ENCODE peak calls at places on chromosome 13, in four cellular contexts. F, K, E and L are unnamed samples.
A peak's percentile ranks its signal among the peaks of the same experiment; 100 is the strongest.

GRCh38 chr13:97567510-97568243 is 133.7 kb downstream of the RAP2A start:
- DNase-seq in K (peak; percentile 68), F (peak; percentile 67), E (peak; percentile 54), L (no peak)

GRCh38 chr13:96052655-96053002 is 572 bp downstream of the UGGT2 start:
- DNase-seq in F (no peak), K (peak; percentile 60), E (no peak), L (peak; percentile 9)

GRCh38 chr13:102197193-102197592 is 204.7 kb downstream of the FGF14 start:
- DNase-seq in E (no peak), F (no peak), K (peak; percentile 6), L (no peak)

GRCh38 chr13:46964789-46965527 is 68.1 kb upstream of the HTR2A start:
- DNase-seq in K (no peak), F (no peak), E (no peak), L (no peak)

GRCh38 chr13:74930402-74931165 is 551.4 kb downstream of the TBC1D4 start:
- DNase-seq in K (no peak), E (no peak), F (no peak), L (peak; percentile 29)

GRCh38 chr13:60275208-60275607 is 111.5 kb upstream of the DIAPH3 start:
- DNase-seq in F (no peak), K (no peak), E (no peak), L (no peak)

GRCh38 chr13:74708629-74709028 is 574.4 kb upstream of the KLF12 start:
- DNase-seq in F (no peak), K (no peak), E (no peak), L (no peak)

GRCh38 chr13:34357435-34358232 is 539.7 kb downstream of the RFC3 start:
- DNase-seq in K (peak; percentile 5), F (no peak), E (no peak), L (peak; percentile 42)

GRCh38 chr13:72726721-72727416 is 560 bp downstream of the MZT1 start:
- DNase-seq in E (peak; percentile 45), K (peak; percentile 60), F (peak; percentile 66), L (no peak)

GRCh38 chr13:32475403-32475802 is 47.5 kb upstream of the N4BP2L1 start:
- DNase-seq in E (no peak), F (no peak), K (no peak), L (no peak)

GRCh38 chr13:98563071-98563470 is 13.8 kb downstream of the STK24 start:
- DNase-seq in F (no peak), K (peak; percentile 68), E (no peak), L (no peak)

GRCh38 chr13:42259515-42259914 is 12.4 kb upstream of the AKAP11 start:
- DNase-seq in F (no peak), E (no peak), K (no peak), L (no peak)

GRCh38 chr13:86725105-86725504 is 925.9 kb upstream of the SLITRK6 start:
- DNase-seq in F (no peak), K (no peak), E (no peak), L (no peak)

DNA sequence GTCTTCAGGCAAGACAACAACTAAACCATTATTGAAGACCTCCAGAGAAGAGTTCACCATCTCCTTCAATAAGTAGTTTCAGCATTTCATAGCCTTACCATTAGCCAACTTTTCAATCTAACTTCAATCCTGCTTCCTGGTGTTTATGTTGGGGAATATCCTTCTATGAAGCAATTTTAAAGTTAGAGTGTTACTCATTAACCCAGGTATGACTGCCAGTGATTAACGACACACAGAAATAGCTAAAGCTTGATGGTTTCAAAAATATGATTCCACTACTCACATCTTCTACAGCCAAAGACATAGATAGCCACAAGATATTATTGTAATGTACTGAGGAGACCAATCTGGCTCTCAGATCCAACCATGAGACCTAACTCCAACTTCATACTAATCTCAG is 403.2 kb downstream of the EFNB2 start:
- DNase-seq in K (no peak), E (no peak), F (no peak), L (no peak)
- H3K4me3 ChIP-seq in K (no peak overlapping the region), E (no peak overlapping the region), F (no peak overlapping the region), L (no peak overlapping the region)

DNA sequence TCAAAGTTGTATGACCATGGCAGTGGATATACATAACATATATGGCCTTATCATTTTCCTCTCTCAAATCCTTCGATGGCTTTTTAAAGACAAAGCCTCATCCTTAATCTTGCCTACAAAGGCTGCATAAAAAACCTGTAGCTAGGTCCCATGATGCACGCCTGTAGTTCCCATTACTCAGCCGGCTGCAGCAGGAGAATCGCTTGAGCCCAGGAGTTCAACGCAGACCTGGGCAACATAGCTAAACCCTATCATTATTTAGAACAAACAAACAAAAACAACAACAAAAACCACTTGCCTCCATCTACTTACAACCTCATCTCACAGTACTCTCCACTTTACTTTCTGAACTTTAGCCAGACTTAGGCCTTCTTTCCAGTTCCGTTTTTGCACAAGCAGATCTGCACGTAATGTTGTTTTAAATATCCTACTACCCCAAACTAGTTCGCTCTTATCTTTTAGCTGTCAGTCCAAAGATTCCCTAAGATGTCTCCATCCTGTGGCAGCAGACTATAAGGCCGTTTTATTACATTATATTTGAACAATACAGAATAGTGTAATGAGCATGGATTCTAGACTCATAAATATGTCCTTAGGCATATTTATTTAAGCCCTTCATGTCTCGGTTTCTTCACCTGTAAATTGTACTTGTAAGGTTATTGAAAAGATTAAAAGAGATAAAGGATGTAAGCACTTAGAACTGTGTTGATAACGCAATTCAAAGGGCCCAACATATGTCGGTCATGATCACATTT is 969 bp upstream of the POMP start:
- DNase-seq in E (no peak), K (peak; percentile 58), F (no peak), L (no peak)
- TF ChIP-seq CTCF in E (no peak), K (no peak), F (no peak), L (no peak)

DNA sequence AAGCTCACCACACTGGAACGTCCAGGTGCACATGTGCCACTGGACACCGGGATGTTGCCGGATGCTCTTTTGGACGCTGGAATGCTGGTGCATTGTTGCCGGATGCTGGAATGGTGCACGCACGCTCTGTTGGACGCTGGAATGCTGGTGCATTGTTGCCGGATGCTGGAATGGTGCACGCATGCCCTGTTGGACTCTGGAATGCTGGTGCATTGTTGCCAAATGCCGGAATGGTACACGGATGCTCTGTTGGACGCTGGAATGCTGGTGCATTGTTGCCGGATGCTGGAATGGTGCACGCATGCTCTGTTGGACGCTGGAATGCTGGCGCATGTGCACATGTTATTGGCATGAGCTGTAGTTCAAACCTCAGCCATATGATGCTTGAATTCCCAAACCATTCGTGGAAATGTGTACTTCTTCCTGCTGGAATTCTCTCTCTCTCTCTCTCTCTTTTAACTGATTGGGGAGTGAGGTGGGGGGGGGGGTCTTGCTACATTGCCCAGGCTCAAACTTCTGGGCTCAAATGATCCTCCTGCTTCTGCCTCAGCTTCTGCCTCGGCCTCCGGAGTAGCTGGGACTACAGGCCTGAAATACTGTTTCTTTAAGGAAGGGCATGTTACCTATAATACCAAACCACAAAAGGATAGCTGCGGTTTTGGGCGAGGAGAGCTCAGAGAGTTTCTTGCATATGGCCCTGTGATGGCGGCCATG is 1.2 kb upstream of the MCF2L start:
- DNase-seq in K (no peak), E (no peak), F (no peak), L (no peak)
- H3K4me3 ChIP-seq in K (no peak overlapping the region), E (no peak overlapping the region), F (peak overlapping the region; percentile 65), L (no peak overlapping the region)

GRCh38 chr13:24148414-24149305 is 11.9 kb upstream of the SPATA13 start:
- DNase-seq in K (no peak), E (peak; percentile 34), F (no peak), L (peak; percentile 83)
- TF ChIP-seq CTCF in K (no peak), E (no peak), F (no peak), L (peak; percentile 25)

GRCh38 chr13:26759156-26759906 is 1.3 kb downstream of the GPR12 start:
- DNase-seq in K (no peak), F (no peak), E (no peak), L (no peak)
- H3K4me3 ChIP-seq in K (no peak overlapping the region), F (peak overlapping the region; percentile 55), E (no peak overlapping the region), L (no peak overlapping the region)

DNA sequence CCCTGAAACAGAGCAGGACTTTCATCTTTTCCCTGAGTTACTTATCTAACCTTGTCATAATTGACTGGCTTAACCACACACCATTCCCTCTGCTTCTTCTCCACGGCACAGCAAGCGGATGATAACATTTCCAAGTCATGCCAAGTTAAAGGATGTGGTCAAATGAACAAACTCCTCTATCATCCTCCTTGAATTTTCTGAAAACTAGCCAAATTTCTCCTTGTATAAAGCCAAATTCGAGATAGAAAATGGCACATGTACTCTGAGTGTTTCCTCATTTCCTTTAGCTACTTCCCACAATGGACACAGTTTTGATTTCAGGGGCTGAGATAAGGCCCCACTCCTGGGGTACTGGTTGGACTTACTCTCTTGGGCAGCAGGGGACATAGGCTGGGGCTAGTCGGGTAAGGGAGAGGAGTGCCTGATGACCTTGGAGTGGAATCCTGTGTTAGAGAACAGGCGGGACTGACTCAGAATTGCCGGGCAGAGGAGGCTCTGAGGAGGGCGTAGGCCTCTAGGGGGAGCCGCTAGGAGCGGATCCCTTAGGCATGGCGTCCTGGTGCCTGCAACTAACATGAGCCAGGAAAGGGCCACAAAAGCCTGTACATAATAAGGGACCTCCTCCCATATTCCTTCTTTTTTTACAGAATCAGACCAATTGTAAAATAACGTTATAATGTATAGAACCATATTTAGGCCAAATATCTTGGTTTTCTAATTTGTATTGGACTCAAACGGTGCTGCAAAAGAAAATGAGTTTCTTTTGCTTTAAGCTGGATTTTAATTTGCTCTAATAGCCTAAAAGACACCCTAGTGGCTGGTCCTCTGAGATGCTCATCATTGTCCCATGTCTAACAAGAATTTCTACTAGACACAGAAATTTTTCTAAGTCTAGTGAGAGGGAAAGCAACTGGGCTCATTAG is 20.4 kb upstream of the TMTC4 start:
- DNase-seq in K (no peak), F (no peak), E (peak; percentile 34), L (no peak)
- TF ChIP-seq CTCF in K (peak; percentile 34), F (peak; percentile 22), E (peak; percentile 37), L (peak; percentile 71)

GRCh38 chr13:37001921-37002250 is 1.3 kb downstream of the EXOSC8 start:
- DNase-seq in K (no peak), F (no peak), E (no peak), L (no peak)
- H3K4me3 ChIP-seq in K (peak overlapping the region; percentile 82), F (no peak overlapping the region), E (no peak overlapping the region), L (no peak overlapping the region)